ENCODE peak calls at places on chromosomes 12 and 14, in five cellular contexts. A, D, S, F and N are unnamed samples.

GRCh38 chr14:90491868-90492560 is 95.2 kb downstream of the CALM1 start:
- DNase-seq in A (no peak), F (no peak), S (no peak), D (peak), N (peak)

GRCh38 chr12:48927261-48927660 is 2.0 kb upstream of the FKBP11 start:
- DNase-seq in D (no peak), F (no peak), S (no peak), A (no peak), N (no peak)

GRCh38 chr12:132602578-132603239 is 7.7 kb downstream of the LRCOL1 start:
- DNase-seq in F (no peak), A (no peak), D (no peak), S (no peak), N (no peak)

GRCh38 chr12:13028825-13029570 is 15.2 kb upstream of the FAM234B start:
- DNase-seq in S (no peak), D (no peak), F (no peak), A (no peak), N (no peak)

GRCh38 chr12:54958048-54958658 is 26.4 kb downstream of the TESPA1 start:
- DNase-seq in S (no peak), F (peak), A (peak), D (no peak), N (no peak)

GRCh38 chr12:9372202-9372601 is 164.0 kb upstream of the PZP start:
- DNase-seq in S (no peak), F (no peak), D (no peak), A (peak), N (no peak)

GRCh38 chr12:47846294-47846996 is 26.7 kb upstream of the HDAC7 start:
- DNase-seq in S (no peak), A (no peak), D (no peak), F (peak), N (no peak)

GRCh38 chr12:68352067-68352466 is 19.9 kb upstream of the MDM1 start:
- DNase-seq in A (no peak), S (no peak), D (no peak), F (no peak), N (no peak)

GRCh38 chr14:21852061-21852664 is 178.5 kb upstream of the OR4E1 start:
- DNase-seq in A (peak), F (peak), S (no peak), D (peak), N (no peak)

GRCh38 chr12:41777064-41777790 is 367.4 kb downstream of the GXYLT1 start:
- DNase-seq in D (no peak), F (no peak), S (no peak), A (no peak), N (no peak)

GRCh38 chr12:68675098-68675842 is 11.5 kb upstream of the NUP107 start:
- DNase-seq in A (peak), D (no peak), F (no peak), S (peak), N (no peak)

GRCh38 chr12:59499774-59500173 is 96.1 kb upstream of the SLC16A7 start:
- DNase-seq in S (no peak), F (no peak), D (no peak), A (no peak), N (no peak)

GRCh38 chr12:80490329-80490728 is 46.3 kb downstream of the PTPRQ start:
- DNase-seq in D (no peak), F (peak), S (no peak), A (no peak), N (no peak)

GRCh38 chr14:69519701-69520100 is 35.2 kb downstream of the PLEKHD1 start:
- DNase-seq in S (no peak), D (no peak), A (no peak), F (no peak), N (no peak)

GRCh38 chr14:92403981-92404380 is 81.0 kb downstream of the SLC24A4 start:
- DNase-seq in A (no peak), D (no peak), S (no peak), F (no peak), N (no peak)

GRCh38 chr12:45655186-45655585 is 74.3 kb upstream of the ARID2 start:
- DNase-seq in S (no peak), A (peak), F (no peak), D (no peak), N (no peak)

GRCh38 chr14:104784218-104784568 is 11.4 kb downstream of the AKT1 start:
- DNase-seq in F (no peak), S (no peak), A (no peak), D (no peak), N (no peak)

GRCh38 chr12:124361074-124361965 is 66.4 kb downstream of the RFLNA start:
- DNase-seq in A (no peak), S (no peak), D (no peak), F (no peak), N (no peak)

GRCh38 chr12:123085730-123086487 is 65.0 kb downstream of the PITPNM2 start:
- DNase-seq in S (no peak), F (no peak), A (no peak), D (no peak), N (no peak)

GRCh38 chr14:56798447-56799326 is 11.6 kb downstream of the OTX2 start:
- DNase-seq in S (no peak), D (no peak), A (no peak), F (peak), N (no peak)

GRCh38 chr14:101027291-101027690 is 123.8 kb upstream of the RTL1 start:
- DNase-seq in A (no peak), S (no peak), F (no peak), D (peak), N (peak)

GRCh38 chr12:106845910-106846309 is 71.4 kb downstream of the RIC8B start:
- DNase-seq in D (no peak), S (no peak), A (no peak), F (no peak), N (no peak)

GRCh38 chr12:48454675-48455074 is 17.7 kb upstream of the ANP32D start:
- DNase-seq in F (no peak), S (no peak), A (peak), D (no peak), N (no peak)

GRCh38 chr12:47014474-47014873 is 64.9 kb upstream of the PCED1B start:
- DNase-seq in F (no peak), S (no peak), A (no peak), D (no peak), N (no peak)

GRCh38 chr12:124563401-124563800 is 4.0 kb downstream of the NCOR2 start:
- DNase-seq in F (no peak), D (no peak), S (no peak), A (no peak), N (no peak)

GRCh38 chr12:128783129-128783574 is 40.6 kb downstream of the SLC15A4 start:
- DNase-seq in S (no peak), F (no peak), A (no peak), D (no peak), N (no peak)

GRCh38 chr14:21258889-21259787 is 10.1 kb downstream of the HNRNPC start:
- DNase-seq in A (no peak), S (no peak), F (no peak), D (no peak), N (no peak)

GRCh38 chr12:28172434-28173030 is 17.7 kb upstream of the CCDC91 start:
- DNase-seq in A (peak), F (peak), S (no peak), D (no peak), N (no peak)

GRCh38 chr14:46661728-46662127 is 10.1 kb upstream of the RPL10L start:
- DNase-seq in D (no peak), A (no peak), S (no peak), F (peak), N (no peak)

GRCh38 chr14:103514596-103515421 is 7.8 kb downstream of the CKB start:
- DNase-seq in S (no peak), F (no peak), A (no peak), D (no peak), N (peak)

GRCh38 chr12:53795927-53796326 is 44.1 kb upstream of the CISTR start:
- DNase-seq in A (no peak), S (no peak), D (peak), F (no peak), N (no peak)

GRCh38 chr12:34406228-34406995 is 384.1 kb downstream of the ALG10 start:
- DNase-seq in A (no peak), S (no peak), D (peak), F (peak), N (peak)

GRCh38 chr12:52423035-52423434 is 11.1 kb downstream of the KRT75 start:
- DNase-seq in A (no peak), D (no peak), S (no peak), F (no peak), N (no peak)

GRCh38 chr12:28517101-28517500 is 326.8 kb downstream of the CCDC91 start:
- DNase-seq in S (no peak), D (no peak), F (no peak), A (no peak), N (no peak)

GRCh38 chr14:84987042-84987441 is 542.9 kb upstream of the FLRT2 start:
- DNase-seq in D (no peak), S (no peak), F (no peak), A (no peak), N (no peak)

GRCh38 chr12:18567787-18568186 is 170.0 kb downstream of the PLCZ1 start:
- DNase-seq in S (no peak), F (no peak), D (no peak), A (no peak), N (no peak)

GRCh38 chr14:36773558-36773957 is 111.9 kb downstream of the PAX9 start:
- DNase-seq in D (no peak), F (no peak), A (no peak), S (no peak), N (no peak)

DNA sequence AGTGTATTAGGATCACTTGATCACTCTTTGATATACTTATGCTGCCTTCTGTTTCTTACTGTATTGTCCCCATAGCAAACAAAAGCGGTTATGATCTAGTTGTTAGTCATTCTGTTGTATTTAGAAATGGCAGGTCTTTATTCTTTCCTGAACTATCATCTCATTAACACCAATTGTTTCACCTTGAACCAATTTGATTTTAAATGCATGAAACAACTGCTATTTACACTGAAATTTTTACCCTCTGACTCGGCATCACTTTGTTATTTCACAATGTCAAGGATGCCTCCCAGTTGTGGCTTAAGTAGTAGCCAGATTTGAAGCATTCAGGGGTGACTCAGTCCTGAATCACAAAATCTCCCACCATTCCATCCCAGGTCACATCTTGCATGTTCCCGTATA is 303.5 kb downstream of the EGLN3 start:
- DNase-seq in A (no peak), S (no peak), F (no peak), D (no peak), N (no peak)
- H3K27ac ChIP-seq in A (no peak), S (no peak), F (no peak), D (no peak), N (no peak)

GRCh38 chr12:51388826-51389225 is 2.4 kb downstream of the GALNT6 start:
- DNase-seq in S (no peak), F (no peak), A (no peak), D (no peak), N (no peak)

GRCh38 chr12:51391047-51391837 is at the start of gene GALNT6:
- DNase-seq in F (peak), A (peak), S (no peak), D (no peak), N (no peak)

GRCh38 chr12:51392556-51393237 is 1.5 kb upstream of the GALNT6 start:
- DNase-seq in A (no peak), F (peak), D (no peak), S (no peak), N (no peak)

GRCh38 chr12:51389302-51389999 is 1.8 kb downstream of the GALNT6 start:
- DNase-seq in F (no peak), A (no peak), D (no peak), S (no peak), N (peak)

GRCh38 chr12:51390457-51391046 is 654 bp downstream of the GALNT6 start:
- DNase-seq in F (no peak), D (no peak), A (no peak), S (no peak), N (peak)
- H3K27ac ChIP-seq in F (no peak), D (peak), A (no peak), S (peak), N (no peak)

DNA sequence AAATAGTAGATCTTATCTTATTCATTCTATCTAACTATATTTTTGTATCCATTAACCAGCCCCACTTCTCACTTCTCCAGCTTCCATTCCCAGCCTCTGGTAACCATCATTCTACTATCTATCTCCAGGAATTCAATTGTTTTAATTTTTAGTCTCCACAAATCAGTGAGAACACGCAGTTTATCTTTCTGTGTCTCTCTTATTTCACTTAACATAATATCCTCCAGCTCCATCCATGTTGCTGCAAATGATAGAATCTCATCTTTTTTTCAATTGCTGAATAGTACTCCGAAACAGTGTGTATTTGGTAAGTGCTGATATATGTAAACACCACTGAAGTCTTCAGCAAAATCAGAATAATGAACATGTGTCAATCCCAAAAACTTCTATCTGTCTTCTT is 587.2 kb upstream of the ATP2B1 start:
- DNase-seq in A (no peak), F (no peak), D (no peak), S (no peak), N (no peak)
- H3K27ac ChIP-seq in A (no peak), F (no peak), D (no peak), S (no peak), N (no peak)

GRCh38 chr12:22275847-22276246 is 58.7 kb downstream of the ST8SIA1 start:
- DNase-seq in S (peak), A (no peak), F (peak), D (peak), N (peak)
- H3K27ac ChIP-seq in S (peak), A (no peak), F (no peak), D (no peak), N (peak)

GRCh38 chr14:64423987-64424386 is 35.8 kb downstream of the MTHFD1 start:
- DNase-seq in F (no peak), D (peak), A (no peak), S (no peak), N (no peak)
- H3K27ac ChIP-seq in F (no peak), D (no peak), A (no peak), S (no peak), N (no peak)